ENCODE peak calls at places on chromosomes 12 and 14, in eight cellular contexts. K is aorta; F is A172; Y is hypothalamus; S is DMS153; U is cerebellar cortex; J is posterior vena cava; H is natural killer cell treated with Interleukin-12 subunit alpha and Interleukin-12 subunit beta and Interleukin-15 and Interleukin-18, amount 100 ng/mL, for 72 hours. N is an unnamed sample.

GRCh38 chr12:124100572-124101178 is 127.7 kb downstream of the ZNF664 start:
- DNase-seq in K (no peak), F (no peak), Y (no peak), S (no peak), U (no peak), J (peak; percentile 45), H (peak; percentile 22), N (no peak)

GRCh38 chr14:90281261-90281660 is 24.9 kb downstream of the PSMC1 start:
- DNase-seq in K (no peak), F (peak; percentile 91), Y (no peak), S (no peak), U (no peak), J (no peak), H (no peak), N (no peak)

GRCh38 chr12:88388566-88389269 is 191.6 kb downstream of the KITLG start:
- DNase-seq in K (no peak), F (no peak), Y (no peak), S (no peak), U (no peak), J (no peak), H (no peak), N (no peak)

GRCh38 chr14:104149617-104150141 is 11.3 kb downstream of the KIF26A start:
- DNase-seq in K (peak; percentile 65), F (peak; percentile 45), Y (no peak), S (no peak), U (no peak), J (no peak), H (no peak), N (no peak)

GRCh38 chr14:61965030-61965745 is 203.0 kb downstream of the SNAPC1 start:
- DNase-seq in K (no peak), F (peak; percentile 14), Y (no peak), S (no peak), U (no peak), J (no peak), H (no peak), N (no peak)

GRCh38 chr12:124913474-124914391 is 717 bp downstream of the UBC start:
- DNase-seq in K (peak; percentile 92), F (peak; percentile 80), Y (no peak), S (no peak), U (peak; percentile 86), J (peak; percentile 95), H (peak; percentile 89), N (no peak)

GRCh38 chr12:108801736-108802665 is 55.4 kb downstream of the SSH1 start:
- DNase-seq in K (peak; percentile 67), F (no peak), Y (no peak), S (no peak), U (peak; percentile 71), J (peak; percentile 83), H (no peak), N (no peak)

GRCh38 chr12:123995023-123995422 is 22.0 kb downstream of the ZNF664 start:
- DNase-seq in K (no peak), F (no peak), Y (no peak), S (no peak), U (no peak), J (no peak), H (peak; percentile 63), N (no peak)

GRCh38 chr14:24851406-24851805 is 198.5 kb downstream of the STXBP6 start:
- DNase-seq in K (no peak), F (no peak), Y (no peak), S (no peak), U (no peak), J (no peak), H (no peak), N (no peak)

GRCh38 chr12:113957627-113958026 is 8.5 kb downstream of the RBM19 start:
- DNase-seq in K (no peak), F (no peak), Y (no peak), S (no peak), U (no peak), J (no peak), H (peak; percentile 34), N (no peak)

GRCh38 chr12:3431685-3432084 is 59.3 kb upstream of the PRMT8 start:
- DNase-seq in K (no peak), F (no peak), Y (no peak), S (no peak), U (no peak), J (no peak), H (no peak), N (no peak)

GRCh38 chr12:69645031-69645430 is 34.3 kb upstream of the LRRC10 start:
- DNase-seq in K (no peak), F (no peak), Y (no peak), S (no peak), U (no peak), J (no peak), H (no peak), N (no peak)

GRCh38 chr12:68119724-68120211 is 39.8 kb downstream of the IFNG start:
- DNase-seq in K (no peak), F (peak; percentile 11), Y (no peak), S (peak; percentile 70), U (no peak), J (no peak), H (peak; percentile 89), N (no peak)

GRCh38 chr12:49160415-49160814 is 28.5 kb downstream of the TUBA1A start:
- DNase-seq in K (no peak), F (no peak), Y (no peak), S (no peak), U (no peak), J (no peak), H (no peak), N (no peak)

GRCh38 chr14:106845286-106846087 is 1319.1 kb downstream of the TMEM121 start:
- DNase-seq in K (no peak), F (no peak), Y (no peak), S (peak; percentile 41), U (no peak), J (no peak), H (no peak), N (no peak)

GRCh38 chr14:104103061-104104005 is 17.8 kb downstream of the ASPG start:
- DNase-seq in K (peak; percentile 39), F (no peak), Y (no peak), S (no peak), U (no peak), J (peak; percentile 68), H (peak; percentile 58), N (no peak)

GRCh38 chr12:24470050-24470449 is 478.9 kb downstream of the BCAT1 start:
- DNase-seq in K (no peak), F (no peak), Y (no peak), S (no peak), U (no peak), J (no peak), H (no peak), N (no peak)

GRCh38 chr14:55382483-55382882 is 29.1 kb downstream of the ATG14 start:
- DNase-seq in K (no peak), F (peak; percentile 9), Y (no peak), S (no peak), U (no peak), J (no peak), H (no peak), N (no peak)

GRCh38 chr12:31033146-31033545 is 40.5 kb upstream of the DDX11 start:
- DNase-seq in K (no peak), F (no peak), Y (no peak), S (no peak), U (no peak), J (no peak), H (no peak), N (no peak)

GRCh38 chr12:51926718-51927117 is 19.4 kb downstream of the ACVRL1 start:
- DNase-seq in K (no peak), F (no peak), Y (no peak), S (peak; percentile 6), U (peak; percentile 40), J (peak; percentile 73), H (no peak), N (no peak)

GRCh38 chr12:124698211-124698997 is 131.0 kb upstream of the NCOR2 start:
- DNase-seq in K (no peak), F (peak; percentile 46), Y (peak; percentile 43), S (no peak), U (no peak), J (no peak), H (no peak), N (peak; percentile 70)

GRCh38 chr12:82760423-82760822 is 73.7 kb downstream of the TMTC2 start:
- DNase-seq in K (no peak), F (no peak), Y (no peak), S (no peak), U (no peak), J (no peak), H (no peak), N (no peak)

GRCh38 chr12:74903522-74903921 is 306.1 kb downstream of the KCNC2 start:
- DNase-seq in K (no peak), F (peak; percentile 0), Y (no peak), S (no peak), U (peak; percentile 5), J (no peak), H (no peak), N (no peak)

GRCh38 chr14:36085861-36086260 is 90.7 kb downstream of the PTCSC3 start:
- DNase-seq in K (no peak), F (no peak), Y (no peak), S (no peak), U (no peak), J (no peak), H (no peak), N (no peak)

GRCh38 chr12:49983892-49984291 is 11.1 kb downstream of the AQP6 start:
- DNase-seq in K (no peak), F (peak; percentile 86), Y (no peak), S (no peak), U (peak; percentile 20), J (no peak), H (no peak), N (peak; percentile 27)

GRCh38 chr14:102218688-102219087 is 79.0 kb downstream of the WDR20 start:
- DNase-seq in K (no peak), F (no peak), Y (peak; percentile 27), S (no peak), U (peak; percentile 47), J (peak; percentile 73), H (no peak), N (no peak)

GRCh38 chr12:66555113-66555512 is 123.8 kb downstream of the GRIP1 start:
- DNase-seq in K (no peak), F (no peak), Y (no peak), S (no peak), U (no peak), J (no peak), H (no peak), N (no peak)

GRCh38 chr14:83463500-83464098 is 1929.9 kb upstream of the SEL1L start:
- DNase-seq in K (no peak), F (peak; percentile 57), Y (no peak), S (peak; percentile 7), U (peak; percentile 17), J (no peak), H (no peak), N (peak; percentile 18)

GRCh38 chr14:69153848-69154208 is 909 bp upstream of the DCAF5 start:
- DNase-seq in K (no peak), F (no peak), Y (no peak), S (no peak), U (peak; percentile 50), J (no peak), H (no peak), N (no peak)

GRCh38 chr14:63659726-63660125 is 18.1 kb upstream of the WDR89 start:
- DNase-seq in K (no peak), F (no peak), Y (peak; percentile 30), S (no peak), U (no peak), J (no peak), H (no peak), N (peak; percentile 61)

GRCh38 chr14:88168498-88169165 is 154.4 kb downstream of the KCNK10 start:
- DNase-seq in K (no peak), F (no peak), Y (no peak), S (no peak), U (peak; percentile 16), J (no peak), H (peak; percentile 62), N (no peak)

GRCh38 chr12:81450920-81451739 is 308.0 kb downstream of the PPFIA2 start:
- DNase-seq in K (no peak), F (peak; percentile 71), Y (no peak), S (peak; percentile 31), U (peak; percentile 50), J (no peak), H (no peak), N (peak; percentile 29)

GRCh38 chr12:4956968-4957367 is 47.3 kb downstream of the KCNA1 start:
- DNase-seq in K (no peak), F (no peak), Y (no peak), S (no peak), U (peak; percentile 89), J (no peak), H (no peak), N (no peak)

GRCh38 chr14:85991156-85991555 is 461.2 kb downstream of the FLRT2 start:
- DNase-seq in K (no peak), F (no peak), Y (no peak), S (no peak), U (no peak), J (no peak), H (no peak), N (no peak)

N was measured in hippocampal formation.